ENCODE peak calls at places on chromosomes 13 and 19, in seven cellular contexts. E, U, N, T, L, W and Q are unnamed samples.
A peak's percentile ranks its signal among the peaks of the same experiment; 100 is the strongest.

GRCh38 chr13:40578055-40578454 is 88.4 kb downstream of the FOXO1 start:
- DNase-seq in E (no peak), T (no peak), W (no peak), N (no peak), U (no peak), L (no peak), Q (peak; percentile 64)

GRCh38 chr19:18379803-18380747 is 5.9 kb upstream of the GDF15 start:
- DNase-seq in W (peak; percentile 45), E (peak; percentile 82), U (peak; percentile 95), T (peak; percentile 97), N (no peak), L (no peak), Q (peak; percentile 71)

GRCh38 chr13:50928609-50929274 is 19.2 kb downstream of the RNASEH2B start:
- DNase-seq in T (no peak), W (no peak), E (no peak), N (no peak), U (no peak), L (no peak), Q (no peak)

GRCh38 chr13:53151692-53152421 is 123.2 kb downstream of the OLFM4 start:
- DNase-seq in T (no peak), L (no peak), E (no peak), N (peak; percentile 87), W (no peak), U (no peak), Q (peak; percentile 92)

GRCh38 chr19:4090351-4091220 is 23.9 kb upstream of the ZBTB7A start:
- DNase-seq in U (peak; percentile 50), E (no peak), L (no peak), N (no peak), W (no peak), T (no peak), Q (no peak)

GRCh38 chr13:21344662-21345176 is 114.4 kb downstream of the ZDHHC20 start:
- DNase-seq in E (no peak), U (no peak), N (no peak), W (peak; percentile 18), L (no peak), T (no peak), Q (no peak)

GRCh38 chr13:44936246-44936645 is 53.0 kb downstream of the NUFIP1 start:
- DNase-seq in W (no peak), E (no peak), N (no peak), T (no peak), L (no peak), U (no peak), Q (no peak)

GRCh38 chr13:88068975-88069374 is 397.8 kb downstream of the SLITRK5 start:
- DNase-seq in W (no peak), U (no peak), T (no peak), L (no peak), E (peak; percentile 35), N (peak; percentile 61), Q (peak; percentile 33)

GRCh38 chr13:113209880-113210421 is 538 bp downstream of the CUL4A start:
- DNase-seq in U (peak; percentile 77), L (no peak), N (peak; percentile 62), E (peak; percentile 94), T (peak; percentile 46), W (peak; percentile 72), Q (peak; percentile 53)

GRCh38 chr19:2446390-2446789 is 10.4 kb downstream of the LMNB2 start:
- DNase-seq in W (peak; percentile 54), E (peak; percentile 83), U (peak; percentile 96), N (no peak), L (no peak), T (no peak), Q (peak; percentile 98)

GRCh38 chr19:58440556-58440955 is 603 bp upstream of the ZNF132 start:
- DNase-seq in L (no peak), E (no peak), N (no peak), W (no peak), U (no peak), T (no peak), Q (no peak)
- H3K4me3 ChIP-seq in L (peak overlapping the region; percentile 70), E (peak overlapping the region; percentile 53), N (peak overlapping the region; percentile 37), W (peak overlapping the region; percentile 65), U (peak overlapping the region; percentile 81), T (peak overlapping the region; percentile 92), Q (no peak overlapping the region)

GRCh38 chr13:98274921-98275487 is 97.9 kb upstream of the RNF113B start:
- DNase-seq in W (no peak), E (no peak), T (no peak), N (no peak), L (no peak), U (no peak), Q (peak; percentile 32)

GRCh38 chr13:98270819-98271218 is 93.8 kb upstream of the RNF113B start:
- DNase-seq in N (no peak), T (no peak), U (no peak), L (no peak), E (no peak), W (no peak), Q (no peak)

GRCh38 chr13:98273824-98274786 is 97.0 kb upstream of the RNF113B start:
- DNase-seq in L (no peak), N (peak; percentile 78), U (no peak), T (no peak), E (no peak), W (no peak), Q (peak; percentile 51)

GRCh38 chr13:98273067-98273823 is 96.2 kb upstream of the RNF113B start:
- DNase-seq in N (no peak), E (no peak), W (no peak), U (no peak), T (no peak), L (no peak), Q (no peak)

DNA sequence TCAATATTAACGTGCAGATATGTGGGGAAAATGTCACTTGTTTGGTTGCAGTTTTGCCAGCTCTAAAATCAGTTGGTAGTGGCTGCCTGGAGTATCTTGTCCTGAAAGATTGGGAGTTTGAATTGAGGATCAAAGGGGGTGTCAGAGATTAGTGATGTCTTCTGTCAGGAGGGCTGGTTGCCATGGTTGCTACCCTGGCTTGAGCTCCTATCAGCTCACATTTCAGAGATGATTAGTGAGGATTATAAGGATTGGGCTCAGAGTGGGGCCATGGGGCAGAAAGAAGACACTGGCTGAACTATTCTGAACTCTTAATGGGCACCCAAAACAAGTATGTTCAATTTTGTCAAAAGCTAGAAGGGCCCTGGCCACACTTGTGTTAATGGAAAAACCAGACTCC is 95.5 kb upstream of the RNF113B start:
- DNase-seq in N (peak; percentile 91), L (no peak), E (no peak), U (no peak), W (no peak), T (no peak), Q (peak; percentile 63)
- H3K4me1 ChIP-seq in N (peaks cover 49% of the 10 kb centered on the region), L (no peaks in the 10 kb centered on the region), E (no peaks in the 10 kb centered on the region), U (peaks cover 3% of the 10 kb centered on the region), W (no peaks in the 10 kb centered on the region), T (no peaks in the 10 kb centered on the region), Q (peaks cover 32% of the 10 kb centered on the region)

GRCh38 chr19:54418930-54419800 is 3.9 kb downstream of the TTYH1 start:
- DNase-seq in T (no peak), W (no peak), E (no peak), L (no peak), U (no peak), N (no peak), Q (no peak)

GRCh38 chr19:54421169-54421516 is 5.9 kb downstream of the TTYH1 start:
- DNase-seq in U (no peak), E (no peak), N (no peak), L (no peak), T (no peak), W (no peak), Q (no peak)

GRCh38 chr19:54420383-54421168 is 5.3 kb downstream of the TTYH1 start:
- DNase-seq in E (no peak), L (no peak), T (peak; percentile 41), W (no peak), U (no peak), N (peak; percentile 96), Q (no peak)

GRCh38 chr19:54421521-54421920 is 6.3 kb downstream of the TTYH1 start:
- DNase-seq in N (no peak), T (no peak), E (no peak), L (no peak), U (no peak), W (no peak), Q (no peak)

DNA sequence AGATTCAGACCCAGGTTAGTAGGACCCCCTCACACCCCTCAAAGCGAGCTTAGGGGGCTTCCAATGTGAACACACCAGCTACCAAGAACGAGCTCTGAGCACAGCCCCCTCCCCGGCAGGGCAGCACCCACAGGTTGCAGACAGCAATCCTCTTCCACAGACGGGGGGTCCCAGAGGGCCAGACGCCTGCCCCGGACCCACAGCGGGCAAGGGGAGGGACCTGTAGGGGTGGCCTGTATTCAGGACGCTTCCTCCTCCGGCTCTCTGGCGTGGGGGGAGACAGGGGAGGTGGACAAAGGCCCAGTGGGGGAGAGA is 4.8 kb downstream of the TTYH1 start:
- DNase-seq in W (no peak), T (no peak), L (no peak), E (no peak), N (no peak), U (no peak), Q (no peak)
- H3K4me3 ChIP-seq in W (no peak overlapping the region), T (peak overlapping the region; percentile 60), L (no peak overlapping the region), E (no peak overlapping the region), N (peak overlapping the region; percentile 41), U (no peak overlapping the region), Q (no peak overlapping the region)

DNA sequence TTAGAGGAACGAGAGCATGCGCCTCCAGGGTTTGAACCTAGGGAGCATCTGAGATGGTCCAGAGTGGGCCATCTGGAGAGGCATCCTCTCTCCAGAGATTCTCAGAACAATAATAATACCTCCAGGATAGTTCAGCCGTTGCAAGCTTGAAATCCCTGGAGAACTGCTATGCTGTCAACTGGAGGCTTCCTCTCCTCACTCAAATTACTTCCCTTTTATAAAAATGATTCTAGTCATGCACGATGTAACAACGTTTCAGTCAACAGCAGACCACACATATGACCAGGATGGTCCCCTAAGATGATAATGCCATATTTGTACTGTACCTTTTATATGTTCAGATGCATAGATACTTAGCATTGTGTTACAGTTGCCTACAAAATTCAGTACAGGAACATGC is 108.7 kb downstream of the SHISA2 start:
- DNase-seq in W (no peak), L (no peak), E (no peak), U (no peak), T (no peak), N (no peak), Q (no peak)
- H3K4me1 ChIP-seq in W (no peaks in the 10 kb centered on the region), L (no peaks in the 10 kb centered on the region), E (no peaks in the 10 kb centered on the region), U (no peaks in the 10 kb centered on the region), T (no peaks in the 10 kb centered on the region), N (peaks cover 11% of the 10 kb centered on the region), Q (peaks cover 18% of the 10 kb centered on the region)